ENCODE peak calls at places on chromosomes 4 and X, in eight cellular contexts. B is EL; R is activated T-cell treated with anti-CD3 and anti-CD28 coated beads for 48 hours; F is activated T-helper 1 cell treated with anti-CD3 and anti-CD28 coated beads, Interleukin-2, amount 50 U/mL, for 16 hours; L is Peyer's patch; I is ascending aorta; S is T-helper 2 cell; O is HS-5. H is an unnamed sample.

GRCh38 chr4:78057135-78057599 is at the start of gene FRAS1:
- DNase-seq in B (peak), R (peak), F (no peak), L (peak), I (no peak), S (no peak), O (no peak), H (no peak)

GRCh38 chr4:184544711-184545409 is 70.5 kb upstream of the IRF2 start:
- DNase-seq in B (no peak), R (no peak), F (no peak), L (no peak), I (no peak), S (no peak), O (no peak), H (no peak)

GRCh38 chrX:144801786-144802185 is 445.5 kb upstream of the SPANXN1 start:
- DNase-seq in B (no peak), R (no peak), F (no peak), L (no peak), I (no peak), S (no peak), O (peak), H (no peak)

GRCh38 chr4:6779667-6780565 is 2.6 kb upstream of the KIAA0232 start:
- DNase-seq in B (no peak), R (no peak), F (no peak), L (no peak), I (peak), S (no peak), O (no peak), H (no peak)

GRCh38 chr4:177251237-177251636 is 58.4 kb upstream of the NEIL3 start:
- DNase-seq in B (no peak), R (no peak), F (no peak), L (no peak), I (no peak), S (no peak), O (no peak), H (no peak)

GRCh38 chrX:129982300-129983246 is at the start of gene BCORL1:
- DNase-seq in B (peak), R (peak), F (peak), L (peak), I (peak), S (peak), O (peak), H (peak)

GRCh38 chr4:183838987-183839712 is 66.0 kb upstream of the STOX2 start:
- DNase-seq in B (peak), R (no peak), F (no peak), L (no peak), I (no peak), S (no peak), O (no peak), H (no peak)

GRCh38 chrX:46865281-46865680 is 28.4 kb downstream of the RP2 start:
- DNase-seq in B (peak), R (no peak), F (no peak), L (no peak), I (no peak), S (no peak), O (peak), H (no peak)

GRCh38 chr4:171582961-171583581 is 230.1 kb upstream of the GALNTL6 start:
- DNase-seq in B (no peak), R (no peak), F (no peak), L (no peak), I (no peak), S (no peak), O (no peak), H (no peak)

GRCh38 chr4:3452376-3452775 is 10.6 kb downstream of the HGFAC start:
- DNase-seq in B (no peak), R (no peak), F (no peak), L (no peak), I (no peak), S (no peak), O (no peak), H (no peak)

GRCh38 chr4:51965862-51966261 is 54.3 kb downstream of the LRRC66 start:
- DNase-seq in B (no peak), R (no peak), F (no peak), L (no peak), I (no peak), S (no peak), O (no peak), H (no peak)

GRCh38 chrX:49310371-49310770 is 6.9 kb downstream of the GAGE10 start:
- DNase-seq in B (no peak), R (no peak), F (no peak), L (no peak), I (no peak), S (no peak), O (no peak), H (no peak)

GRCh38 chr4:181962321-181962720 is 280.9 kb upstream of the TENM3 start:
- DNase-seq in B (no peak), R (no peak), F (no peak), L (no peak), I (no peak), S (no peak), O (no peak), H (no peak)

GRCh38 chr4:64144994-64145393 is 264.3 kb downstream of the TECRL start:
- DNase-seq in B (no peak), R (no peak), F (no peak), L (no peak), I (no peak), S (no peak), O (no peak), H (no peak)

GRCh38 chrX:22650691-22651090 is 349.1 kb upstream of the DDX53 start:
- DNase-seq in B (no peak), R (no peak), F (no peak), L (no peak), I (no peak), S (no peak), O (no peak), H (no peak)

GRCh38 chrX:145825896-145826295 is 8.3 kb downstream of the SLITRK2 start:
- DNase-seq in B (no peak), R (no peak), F (no peak), L (no peak), I (no peak), S (no peak), O (no peak), H (no peak)

GRCh38 chr4:113131146-113131545 is 81.7 kb downstream of the ANK2 start:
- DNase-seq in B (no peak), R (no peak), F (no peak), L (no peak), I (no peak), S (no peak), O (no peak), H (no peak)

GRCh38 chr4:145195167-145195952 is 15.0 kb upstream of the OTUD4 start:
- DNase-seq in B (no peak), R (no peak), F (no peak), L (no peak), I (no peak), S (no peak), O (no peak), H (no peak)

GRCh38 chr4:128700659-128701350 is 108.7 kb upstream of the JADE1 start:
- DNase-seq in B (no peak), R (no peak), F (no peak), L (no peak), I (no peak), S (no peak), O (no peak), H (no peak)

GRCh38 chr4:103105558-103106356 is 6.1 kb upstream of the BDH2 start:
- DNase-seq in B (peak), R (no peak), F (no peak), L (no peak), I (no peak), S (no peak), O (no peak), H (no peak)

GRCh38 chrX:101291204-101291603 is at the start of gene TAF7L:
- DNase-seq in B (no peak), R (no peak), F (no peak), L (no peak), I (no peak), S (no peak), O (no peak), H (no peak)

GRCh38 chrX:10470009-10470408 is 150.4 kb downstream of the MID1 start:
- DNase-seq in B (peak), R (no peak), F (no peak), L (no peak), I (no peak), S (no peak), O (no peak), H (no peak)

GRCh38 chr4:168841682-168842019 is 168.4 kb downstream of the CBR4 start:
- DNase-seq in B (no peak), R (no peak), F (no peak), L (no peak), I (no peak), S (no peak), O (no peak), H (no peak)

GRCh38 chr4:59518005-59518823 is 1681.9 kb upstream of the ADGRL3 start:
- DNase-seq in B (no peak), R (no peak), F (no peak), L (no peak), I (no peak), S (no peak), O (no peak), H (no peak)

GRCh38 chr4:185142563-185142910 is 529 bp upstream of the SLC25A4 start:
- DNase-seq in B (no peak), R (no peak), F (no peak), L (no peak), I (no peak), S (no peak), O (no peak), H (no peak)

GRCh38 chr4:53067125-53067802 is 205.1 kb downstream of the RASL11B start:
- DNase-seq in B (no peak), R (no peak), F (no peak), L (no peak), I (no peak), S (no peak), O (no peak), H (no peak)

GRCh38 chr4:189299706-189300105 is 641.0 kb upstream of the FRG1 start:
- DNase-seq in B (no peak), R (no peak), F (no peak), L (no peak), I (no peak), S (no peak), O (no peak), H (no peak)

GRCh38 chr4:139975830-139976272 is 178.1 kb downstream of the MAML3 start:
- DNase-seq in B (peak), R (no peak), F (no peak), L (no peak), I (no peak), S (no peak), O (no peak), H (no peak)

GRCh38 chr4:124111922-124112321 is 600.6 kb downstream of the ANKRD50 start:
- DNase-seq in B (peak), R (no peak), F (no peak), L (no peak), I (no peak), S (no peak), O (peak), H (no peak)

GRCh38 chr4:41360214-41360910 is 103.6 kb downstream of the UCHL1 start:
- DNase-seq in B (peak), R (no peak), F (no peak), L (no peak), I (peak), S (no peak), O (no peak), H (no peak)

GRCh38 chr4:105548483-105548882 is 3.9 kb upstream of the ARHGEF38 start:
- DNase-seq in B (peak), R (no peak), F (no peak), L (no peak), I (no peak), S (no peak), O (peak), H (no peak)

GRCh38 chr4:151719935-151720334 is 40.9 kb downstream of the GATB start:
- DNase-seq in B (no peak), R (no peak), F (no peak), L (no peak), I (no peak), S (no peak), O (no peak), H (no peak)

GRCh38 chr4:10090467-10091250 is 25.9 kb downstream of the WDR1 start:
- DNase-seq in B (no peak), R (no peak), F (no peak), L (no peak), I (no peak), S (no peak), O (no peak), H (no peak)

GRCh38 chr4:159191989-159192388 is 89.1 kb downstream of the RAPGEF2 start:
- DNase-seq in B (peak), R (no peak), F (no peak), L (no peak), I (no peak), S (no peak), O (peak), H (no peak)

GRCh38 chr4:55398966-55399365 is 3.2 kb downstream of the TMEM165 start:
- DNase-seq in B (peak), R (no peak), F (no peak), L (no peak), I (no peak), S (no peak), O (no peak), H (no peak)

GRCh38 chr4:38993683-38994082 is 38.5 kb downstream of the TMEM156 start:
- DNase-seq in B (no peak), R (no peak), F (no peak), L (no peak), I (no peak), S (no peak), O (no peak), H (no peak)

GRCh38 chr4:73869130-73870055 is at the start of gene CXCL1:
- DNase-seq in B (peak), R (no peak), F (no peak), L (no peak), I (no peak), S (no peak), O (no peak), H (no peak)

GRCh38 chrX:129983575-129984131 is 1.2 kb downstream of the BCORL1 start:
- DNase-seq in B (peak), R (no peak), F (no peak), L (no peak), I (peak), S (no peak), O (no peak), H (no peak)

H was measured in GM12878.